ENCODE peak calls at places on chromosome 18, in nine cellular contexts. R is tibial nerve, L is right lobe of liver, S is fibroblast of lung, I is brain microvascular endothelial cell, A is Peyer's patch, N is cardiac muscle cell, O is IMR-90, Z is breast epithelium. W is an unnamed sample. For H3K27me3, the result is how much of the 10 kb centered on the place peaks cover.

GRCh38 chr18:27608742-27609141 is 423.6 kb upstream of the CHST9 start:
- DNase-seq in I (peak), S (no peak), Z (no peak), L (no peak), R (no peak), A (no peak), N (no peak), O (no peak), W (no peak)

GRCh38 chr18:21406111-21406510 is 164.1 kb downstream of the GREB1L start:
- DNase-seq in I (no peak), A (no peak), O (no peak), Z (no peak), R (no peak), N (no peak), L (no peak), S (no peak), W (no peak)

GRCh38 chr18:40866013-40866644 is 1088.9 kb upstream of the PIK3C3 start:
- DNase-seq in R (no peak), S (no peak), I (peak), A (no peak), O (no peak), L (no peak), N (no peak), Z (no peak), W (no peak)

GRCh38 chr18:906416-907170 is 1.9 kb downstream of the ADCYAP1 start:
- DNase-seq in Z (no peak), S (no peak), N (no peak), A (no peak), R (no peak), I (no peak), L (no peak), O (no peak), W (no peak)

GRCh38 chr18:2978626-2979025 is 34.3 kb downstream of the LPIN2 start:
- DNase-seq in L (no peak), I (peak), Z (no peak), O (peak), R (no peak), A (no peak), S (peak), N (no peak), W (no peak)

GRCh38 chr18:37565985-37566478 is 434 bp upstream of the CELF4 start:
- DNase-seq in A (no peak), I (peak), O (peak), L (no peak), Z (no peak), N (peak), S (peak), R (no peak), W (peak)

GRCh38 chr18:33128581-33128980 is 311.9 kb downstream of the CCDC178 start:
- DNase-seq in S (peak), A (no peak), O (no peak), N (no peak), Z (no peak), I (no peak), R (no peak), L (no peak), W (no peak)

GRCh38 chr18:28684746-28685145 is 507.8 kb upstream of the CDH2 start:
- DNase-seq in A (no peak), I (no peak), O (no peak), N (no peak), Z (no peak), L (no peak), S (no peak), R (no peak), W (no peak)

GRCh38 chr18:48732767-48733424 is 194.1 kb downstream of the CTIF start:
- DNase-seq in O (no peak), R (no peak), N (no peak), A (no peak), L (no peak), S (no peak), I (no peak), Z (no peak), W (no peak)

GRCh38 chr18:8967573-8967972 is 134.9 kb upstream of the NDUFV2 start:
- DNase-seq in R (no peak), O (no peak), L (no peak), Z (no peak), S (no peak), N (no peak), I (no peak), A (no peak), W (no peak)

GRCh38 chr18:50879302-50880107 is 587 bp downstream of the ME2 start:
- DNase-seq in O (peak), I (peak), S (peak), A (peak), R (no peak), N (peak), Z (no peak), L (no peak), W (peak)

GRCh38 chr18:25275414-25276001 is 76.5 kb downstream of the ZNF521 start:
- DNase-seq in O (no peak), N (peak), A (no peak), R (no peak), Z (no peak), S (no peak), I (no peak), L (no peak), W (no peak)

GRCh38 chr18:77105021-77105420 is 27.6 kb downstream of the MBP start:
- DNase-seq in L (no peak), S (no peak), N (no peak), I (no peak), A (no peak), Z (no peak), O (no peak), R (no peak), W (no peak)

GRCh38 chr18:35578481-35578880 is 3.1 kb upstream of the GALNT1 start:
- DNase-seq in L (no peak), O (peak), N (no peak), Z (no peak), S (no peak), A (no peak), R (no peak), I (no peak), W (no peak)

GRCh38 chr18:78771496-78772368 is 207.9 kb upstream of the SALL3 start:
- DNase-seq in L (no peak), S (no peak), A (no peak), Z (no peak), N (no peak), O (no peak), I (no peak), R (no peak), W (no peak)

GRCh38 chr18:62898359-62898758 is 183.0 kb downstream of the PHLPP1 start:
- DNase-seq in O (no peak), L (no peak), S (no peak), A (no peak), N (no peak), Z (no peak), R (no peak), I (no peak), W (no peak)

GRCh38 chr18:24426398-24427294 is at the start of gene IMPACT:
- DNase-seq in S (peak), O (peak), I (peak), R (peak), L (peak), N (peak), A (peak), Z (peak), W (peak)

GRCh38 chr18:48868468-48869466 is 82.0 kb downstream of the SMAD7 start:
- DNase-seq in L (no peak), N (no peak), Z (no peak), O (peak), I (no peak), A (peak), S (no peak), R (no peak), W (no peak)

GRCh38 chr18:58584219-58585127 is 44.4 kb downstream of the ALPK2 start:
- DNase-seq in R (no peak), N (peak), A (no peak), I (no peak), S (peak), Z (no peak), L (no peak), O (peak), W (no peak)

GRCh38 chr18:22171839-22172582 is 2.6 kb downstream of the GATA6 start:
- DNase-seq in A (no peak), I (no peak), Z (no peak), N (no peak), R (no peak), L (no peak), S (peak), O (no peak), W (peak)

GRCh38 chr18:1914489-1914888 is 656.8 kb downstream of the METTL4 start:
- DNase-seq in O (no peak), I (no peak), L (no peak), Z (no peak), R (no peak), A (no peak), S (no peak), N (no peak), W (no peak)
- H3K27me3 ChIP-seq in O (under half), I (under half), L (under half), Z (under half), R (under half), A (under half), S (under half), N (under half), W (under half)

GRCh38 chr18:57372444-57372843 is 20.1 kb downstream of the ST8SIA3 start:
- DNase-seq in S (no peak), I (no peak), A (no peak), N (no peak), L (no peak), O (no peak), Z (no peak), R (no peak), W (no peak)

GRCh38 chr18:57364460-57364859 is 12.1 kb downstream of the ST8SIA3 start:
- DNase-seq in L (no peak), I (no peak), S (no peak), A (no peak), O (no peak), Z (no peak), N (no peak), R (no peak), W (no peak)

DNA sequence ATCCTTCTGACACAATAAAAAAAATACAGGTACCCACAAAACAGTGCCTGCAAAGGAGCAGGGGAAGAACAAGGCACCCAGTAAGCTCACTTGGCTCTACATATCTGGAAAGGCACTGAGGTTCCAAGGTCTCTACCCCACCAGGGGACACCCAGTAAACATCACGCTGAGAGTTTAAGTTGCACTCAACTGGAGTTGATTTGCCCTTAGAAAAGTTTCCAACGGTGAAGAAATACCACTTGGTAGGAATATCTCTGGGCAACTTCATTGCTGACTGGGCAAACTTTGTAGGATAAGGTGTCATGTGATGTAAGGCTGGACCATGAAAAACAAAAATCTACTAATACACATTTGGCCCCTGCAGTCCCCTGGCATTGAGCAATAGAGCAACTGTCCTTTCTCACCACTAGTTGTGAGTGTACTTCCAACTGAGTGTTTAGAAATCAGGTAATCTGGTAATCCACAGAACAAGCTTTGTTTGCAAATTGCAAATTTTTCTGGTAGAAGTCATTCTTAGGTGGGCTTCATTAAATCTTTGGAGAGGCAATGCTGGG is 14.2 kb downstream of the ST8SIA3 start:
- DNase-seq in Z (no peak), A (no peak), I (no peak), R (no peak), O (no peak), L (no peak), N (no peak), S (no peak), W (no peak)
- H3K27me3 ChIP-seq in Z (under half), A (under half), I (under half), R (under half), O (under half), L (under half), N (under half), S (under half), W (under half)

DNA sequence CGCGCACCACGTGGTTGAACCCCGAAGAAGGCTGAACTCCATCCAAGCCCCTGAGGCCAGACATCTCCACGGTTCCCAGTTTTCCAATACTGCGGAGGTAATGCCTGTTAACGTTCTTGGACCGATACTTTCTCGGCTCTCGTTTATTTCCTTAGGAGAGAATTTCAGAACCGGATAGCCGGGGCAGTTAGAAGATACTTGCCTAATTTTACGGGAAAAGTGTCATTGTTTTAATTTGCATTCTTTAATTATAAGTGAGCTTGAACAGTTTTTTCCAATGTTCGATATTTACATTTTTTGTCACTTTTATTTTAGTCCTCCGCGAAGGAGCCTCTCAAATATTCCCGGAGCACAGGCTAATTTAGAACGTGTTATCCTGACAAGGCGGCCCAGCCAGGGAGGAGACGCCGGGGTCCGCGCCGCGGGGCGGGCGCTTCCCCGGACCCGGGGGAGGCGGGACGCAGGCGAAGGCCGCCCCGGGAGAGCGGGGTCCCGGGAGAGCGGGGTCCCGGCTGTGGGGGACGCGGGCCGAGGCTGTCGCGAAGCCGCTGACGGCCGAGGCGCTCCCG is 10.1 kb upstream of the KCNG2 start:
- DNase-seq in S (no peak), R (no peak), L (no peak), I (no peak), O (no peak), N (no peak), A (no peak), Z (peak), W (peak)
- H3K27me3 ChIP-seq in S (under half), R (under half), L (under half), I (under half), O (under half), N (half or more), A (under half), Z (under half), W (half or more)

DNA sequence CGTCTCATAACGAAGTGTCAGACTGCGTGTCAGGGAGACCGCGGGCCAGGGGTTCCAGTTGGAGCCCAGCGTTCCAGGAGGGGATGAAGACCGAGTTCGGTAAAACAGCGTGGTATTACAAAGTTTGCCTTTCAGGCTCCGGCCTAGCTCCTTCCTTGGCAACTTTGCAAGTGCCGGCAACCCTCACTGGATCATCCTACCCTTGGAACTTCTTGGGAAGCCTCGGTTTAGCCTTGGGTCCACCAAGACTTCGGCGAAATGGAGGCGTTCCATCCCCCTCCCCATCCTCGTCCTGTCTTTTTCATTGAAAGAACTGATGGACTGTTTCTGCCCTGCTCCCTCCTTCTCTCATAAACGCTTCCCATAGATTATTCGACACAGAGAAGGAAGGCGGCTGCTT is 10.4 kb upstream of the SKOR2 start:
- DNase-seq in O (no peak), A (no peak), R (no peak), S (no peak), N (no peak), L (no peak), Z (no peak), I (no peak), W (no peak)
- H3K27me3 ChIP-seq in O (under half), A (under half), R (under half), S (under half), N (half or more), L (under half), Z (under half), I (under half), W (half or more)

DNA sequence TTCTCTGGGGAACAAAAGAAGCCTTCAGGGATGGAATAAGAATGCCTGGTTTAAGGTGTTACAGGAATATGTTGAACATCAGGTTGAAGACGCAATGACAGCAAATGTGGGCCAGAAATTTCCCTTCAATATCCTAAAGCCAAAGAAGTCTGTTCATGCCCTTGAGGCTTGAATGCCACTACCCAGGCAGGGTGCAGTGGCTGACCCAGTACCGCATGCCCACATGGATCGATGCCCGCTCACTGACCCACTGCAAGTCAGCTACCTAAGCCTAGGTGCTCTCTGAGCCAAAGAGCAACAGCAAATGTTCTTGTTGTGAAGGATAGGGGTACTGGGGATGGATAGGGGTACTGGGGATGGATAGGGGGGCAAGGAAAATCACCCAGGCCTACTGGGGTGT is 58.2 kb downstream of the GNAL start:
- DNase-seq in Z (no peak), A (no peak), N (no peak), S (no peak), I (no peak), R (no peak), O (no peak), L (no peak), W (no peak)
- H3K27me3 ChIP-seq in Z (under half), A (under half), N (half or more), S (under half), I (under half), R (under half), O (half or more), L (under half), W (under half)

GRCh38 chr18:74389991-74390390 is 67.1 kb downstream of the DIPK1C start:
- DNase-seq in S (no peak), I (no peak), Z (no peak), O (no peak), N (no peak), R (no peak), L (no peak), A (no peak), W (no peak)

GRCh38 chr18:74390900-74391299 is 66.2 kb downstream of the DIPK1C start:
- DNase-seq in O (no peak), L (no peak), Z (no peak), A (no peak), I (no peak), S (no peak), N (no peak), R (no peak), W (no peak)

GRCh38 chr18:74395006-74395405 is 62.1 kb downstream of the DIPK1C start:
- DNase-seq in R (no peak), A (no peak), N (no peak), O (no peak), L (no peak), Z (no peak), S (no peak), I (no peak), W (no peak)

GRCh38 chr18:74389161-74389927 is 67.8 kb downstream of the DIPK1C start:
- DNase-seq in Z (no peak), A (no peak), I (no peak), N (no peak), L (no peak), R (no peak), S (no peak), O (no peak), W (no peak)

DNA sequence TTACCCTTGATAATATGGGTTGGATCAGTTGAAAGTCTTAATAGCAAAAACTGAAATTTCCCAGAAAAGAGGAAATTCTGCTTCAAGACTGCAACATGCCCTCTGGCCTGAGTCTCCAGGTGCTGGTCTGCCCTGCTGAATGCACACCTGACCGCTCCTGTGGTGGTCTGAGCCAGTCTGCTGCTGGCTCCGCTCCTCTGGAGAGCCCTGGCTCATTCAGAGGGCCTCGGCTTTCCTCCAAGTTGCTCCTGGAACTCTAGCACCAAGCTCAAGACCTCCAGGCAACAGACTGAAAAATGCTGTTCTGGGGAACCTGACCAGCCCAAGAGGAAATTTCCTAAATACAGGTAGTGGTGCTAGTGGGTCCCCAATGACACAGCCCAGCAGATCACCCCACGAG is 64.8 kb downstream of the DIPK1C start:
- DNase-seq in L (no peak), A (no peak), I (no peak), N (no peak), O (no peak), S (no peak), Z (no peak), R (no peak), W (no peak)
- H3K27me3 ChIP-seq in L (under half), A (under half), I (under half), N (under half), O (under half), S (under half), Z (under half), R (under half), W (under half)

DNA sequence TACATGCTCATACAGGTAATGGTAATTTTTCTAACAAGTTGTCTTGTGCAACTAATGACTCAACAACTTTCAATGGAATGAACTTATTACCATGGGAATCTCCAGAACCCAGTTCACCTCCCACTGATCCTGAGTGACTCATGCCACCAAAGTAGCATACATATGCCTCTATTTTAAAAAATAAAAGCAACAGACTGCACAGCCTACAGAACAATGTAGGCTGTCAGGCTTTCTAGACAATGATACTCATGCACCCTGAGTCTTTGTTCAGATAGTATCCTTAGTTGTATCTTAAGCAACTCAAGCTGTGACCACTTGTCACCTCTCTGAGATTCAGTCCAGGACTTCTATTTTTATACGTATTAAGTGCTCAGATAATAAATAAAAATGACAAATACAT is 531.0 kb upstream of the SETBP1 start:
- DNase-seq in L (no peak), A (no peak), N (no peak), Z (no peak), S (peak), O (peak), R (no peak), I (peak), W (no peak)
- H3K27me3 ChIP-seq in L (under half), A (under half), N (under half), Z (under half), S (under half), O (under half), R (under half), I (under half), W (under half)

GRCh38 chr18:5196253-5197031 is 615 bp downstream of the AKAIN1 start:
- DNase-seq in A (no peak), Z (no peak), I (no peak), O (no peak), N (peak), L (no peak), S (no peak), R (no peak), W (peak)

GRCh38 chr18:5197461-5197860 is 404 bp upstream of the AKAIN1 start:
- DNase-seq in L (no peak), O (no peak), R (no peak), A (no peak), N (no peak), I (no peak), S (no peak), Z (no peak), W (no peak)

GRCh38 chr18:5195656-5196055 is 1.4 kb downstream of the AKAIN1 start:
- DNase-seq in I (no peak), N (no peak), L (no peak), O (no peak), S (no peak), A (no peak), Z (no peak), R (no peak), W (no peak)

GRCh38 chr18:5197032-5197434 is at the start of gene AKAIN1:
- DNase-seq in A (no peak), N (peak), O (peak), I (peak), S (peak), Z (no peak), R (no peak), L (peak), W (peak)
- H3K27me3 ChIP-seq in A (under half), N (half or more), O (under half), I (under half), S (under half), Z (under half), R (under half), L (under half), W (under half)

W was measured in upper lobe of right lung.